ENCODE peak calls at places on chromosome 15, in ten cellular contexts. P is body of pancreas; C is NB4; N is cardiac fibroblast; J is adrenal gland; W is AG20443; G is activated naive CD4-positive, alpha-beta T cell; K is SW480; I is stimulated activated effector memory CD8-positive, alpha-beta T cell treated with anti-CD3 and anti-CD28 coated beads, Interleukin-12 subunit alpha, Interleukin-12 subunit beta, amount 100 ng/mL, for 72 hours; Z is stimulated activated CD4-positive, alpha-beta T cell treated with anti-CD3 and anti-CD28 coated beads, Interleukin-4, amount 100 ng/mL, for 1 hour. A is an unnamed sample.

GRCh38 chr15:101078669-101079323 is 159.6 kb downstream of the LRRK1 start:
- DNase-seq in I (no peak), J (no peak), G (no peak), P (no peak), W (no peak), Z (no peak), K (no peak), C (no peak), N (no peak), A (no peak)

GRCh38 chr15:74011610-74012009 is 17.1 kb downstream of the PML start:
- DNase-seq in G (no peak), J (peak), W (no peak), P (peak), K (no peak), N (peak), Z (no peak), C (no peak), I (no peak), A (no peak)

GRCh38 chr15:65101418-65101890 is 13.5 kb downstream of the UBAP1L start:
- DNase-seq in Z (peak), K (peak), G (peak), P (peak), N (peak), I (peak), C (peak), J (peak), W (peak), A (peak)

GRCh38 chr15:57323806-57324589 is 52.3 kb upstream of the CGNL1 start:
- DNase-seq in K (peak), G (no peak), W (no peak), Z (no peak), P (no peak), I (no peak), C (peak), J (peak), N (peak), A (no peak)

GRCh38 chr15:44554934-44555723 is 18.2 kb downstream of the EIF3J start:
- DNase-seq in P (no peak), C (no peak), K (no peak), Z (no peak), J (no peak), N (no peak), I (no peak), G (no peak), W (no peak), A (no peak)

GRCh38 chr15:73075151-73075859 is 23.0 kb downstream of the NEO1 start:
- DNase-seq in C (no peak), Z (no peak), I (no peak), G (no peak), N (no peak), P (no peak), W (peak), J (no peak), K (no peak), A (no peak)

GRCh38 chr15:65957451-65957850 is 88.2 kb downstream of the RAB11A start:
- DNase-seq in N (no peak), Z (no peak), G (no peak), C (no peak), K (no peak), P (no peak), W (no peak), J (no peak), I (no peak), A (no peak)

GRCh38 chr15:65942436-65942835 is 73.1 kb downstream of the RAB11A start:
- DNase-seq in C (no peak), G (no peak), W (no peak), J (no peak), K (no peak), I (no peak), Z (no peak), P (no peak), N (no peak), A (no peak)

GRCh38 chr15:71349736-71350515 is 234.7 kb downstream of the THSD4 start:
- DNase-seq in W (no peak), N (no peak), K (no peak), J (no peak), P (no peak), I (no peak), Z (no peak), C (no peak), G (no peak), A (no peak)

A was measured in activated T-cell treated with anti-CD3 and anti-CD28 coated beads for 24 hours.